ENCODE peak calls at places on chromosome 16, in five cellular contexts. Y is H1, F is HCT116, Z is HepG2, S is GM12878. A is an unnamed sample.

GRCh38 chr16:19833581-19833980 is 51.1 kb downstream of the GPRC5B start:
- DNase-seq in Y (no peak), F (no peak), Z (no peak), S (no peak), A (no peak)

GRCh38 chr16:5041604-5042133 is 7.9 kb upstream of the NAGPA start:
- DNase-seq in S (peak; percentile 41), Z (no peak), Y (no peak), F (peak; percentile 58), A (no peak)

GRCh38 chr16:59702531-59702930 is 968.4 kb upstream of the GOT2 start:
- DNase-seq in F (no peak), S (no peak), Y (no peak), Z (no peak), A (no peak)

GRCh38 chr16:10782628-10783027 is 36.0 kb downstream of the TVP23A start:
- DNase-seq in F (no peak), Z (no peak), Y (no peak), S (no peak), A (no peak)

GRCh38 chr16:49337814-49338350 is 35.7 kb upstream of the C16orf78 start:
- DNase-seq in Y (peak; percentile 37), F (no peak), S (no peak), Z (no peak), A (no peak)

GRCh38 chr16:84514874-84515835 is 10.7 kb upstream of the MEAK7 start:
- DNase-seq in Y (no peak), S (peak; percentile 96), F (no peak), Z (peak; percentile 85), A (no peak)

GRCh38 chr16:14215941-14216340 is 144.8 kb downstream of the MRTFB start:
- DNase-seq in S (no peak), F (no peak), Y (no peak), Z (no peak), A (no peak)

GRCh38 chr16:1961651-1962067 is 2.3 kb downstream of the NDUFB10 start:
- DNase-seq in Y (no peak), F (no peak), Z (peak; percentile 49), S (no peak), A (peak; percentile 24)

GRCh38 chr16:19892902-19893301 is 8.3 kb upstream of the GPRC5B start:
- DNase-seq in Y (no peak), F (no peak), S (no peak), Z (no peak), A (no peak)

GRCh38 chr16:17222756-17223411 is 247.9 kb downstream of the XYLT1 start:
- DNase-seq in Y (no peak), S (no peak), F (no peak), Z (no peak), A (no peak)

GRCh38 chr16:12133738-12134137 is 157.2 kb downstream of the SNX29 start:
- DNase-seq in Z (no peak), Y (no peak), S (no peak), F (no peak), A (no peak)

GRCh38 chr16:13154799-13155198 is 253.4 kb downstream of the SHISA9 start:
- DNase-seq in F (no peak), S (no peak), Z (no peak), Y (no peak), A (no peak)

GRCh38 chr16:89955001-89955685 is 6.6 kb downstream of the DEF8 start:
- DNase-seq in Y (no peak), F (no peak), Z (no peak), S (no peak), A (no peak)

GRCh38 chr16:50497592-50497991 is 50.6 kb upstream of the NKD1 start:
- DNase-seq in S (no peak), Y (no peak), F (no peak), Z (peak; percentile 57), A (no peak)

GRCh38 chr16:4390266-4391260 is 18.9 kb downstream of the VASN start:
- DNase-seq in Z (no peak), S (no peak), Y (no peak), F (no peak), A (no peak)

GRCh38 chr16:13973321-13974023 is 53.5 kb downstream of the ERCC4 start:
- DNase-seq in F (no peak), Y (no peak), S (no peak), Z (no peak), A (no peak)

GRCh38 chr16:23257682-23258081 is 44.4 kb upstream of the SCNN1B start:
- DNase-seq in Y (no peak), S (no peak), F (no peak), Z (no peak), A (no peak)

GRCh38 chr16:86505185-86505898 is 5.0 kb upstream of the FOXF1 start:
- DNase-seq in F (no peak), Y (peak; percentile 70), Z (no peak), S (no peak), A (no peak)

GRCh38 chr16:89404561-89404960 is 85.8 kb downstream of the ANKRD11 start:
- DNase-seq in Z (no peak), S (no peak), Y (no peak), F (no peak), A (no peak)

GRCh38 chr16:73095142-73095791 is 47.3 kb upstream of the ZFHX3 start:
- DNase-seq in Y (no peak), F (no peak), S (no peak), Z (no peak), A (no peak)

GRCh38 chr16:59021751-59022150 is 287.6 kb upstream of the GOT2 start:
- DNase-seq in S (no peak), Z (no peak), Y (no peak), F (no peak), A (no peak)

GRCh38 chr16:78608305-78608776 is 508.9 kb downstream of the WWOX start:
- DNase-seq in Y (no peak), F (no peak), Z (no peak), S (no peak), A (no peak)

GRCh38 chr16:71919033-71919432 is 23.7 kb downstream of the IST1 start:
- DNase-seq in S (no peak), Y (no peak), Z (no peak), F (no peak), A (no peak)

GRCh38 chr16:57624806-57625500 is 3.5 kb upstream of the ADGRG1 start:
- DNase-seq in S (no peak), Y (no peak), F (no peak), Z (no peak), A (no peak)
- TF ChIP-seq SRF in S (no peak), Y (no peak), F (no peak), Z (no peak), A (no peak)

DNA sequence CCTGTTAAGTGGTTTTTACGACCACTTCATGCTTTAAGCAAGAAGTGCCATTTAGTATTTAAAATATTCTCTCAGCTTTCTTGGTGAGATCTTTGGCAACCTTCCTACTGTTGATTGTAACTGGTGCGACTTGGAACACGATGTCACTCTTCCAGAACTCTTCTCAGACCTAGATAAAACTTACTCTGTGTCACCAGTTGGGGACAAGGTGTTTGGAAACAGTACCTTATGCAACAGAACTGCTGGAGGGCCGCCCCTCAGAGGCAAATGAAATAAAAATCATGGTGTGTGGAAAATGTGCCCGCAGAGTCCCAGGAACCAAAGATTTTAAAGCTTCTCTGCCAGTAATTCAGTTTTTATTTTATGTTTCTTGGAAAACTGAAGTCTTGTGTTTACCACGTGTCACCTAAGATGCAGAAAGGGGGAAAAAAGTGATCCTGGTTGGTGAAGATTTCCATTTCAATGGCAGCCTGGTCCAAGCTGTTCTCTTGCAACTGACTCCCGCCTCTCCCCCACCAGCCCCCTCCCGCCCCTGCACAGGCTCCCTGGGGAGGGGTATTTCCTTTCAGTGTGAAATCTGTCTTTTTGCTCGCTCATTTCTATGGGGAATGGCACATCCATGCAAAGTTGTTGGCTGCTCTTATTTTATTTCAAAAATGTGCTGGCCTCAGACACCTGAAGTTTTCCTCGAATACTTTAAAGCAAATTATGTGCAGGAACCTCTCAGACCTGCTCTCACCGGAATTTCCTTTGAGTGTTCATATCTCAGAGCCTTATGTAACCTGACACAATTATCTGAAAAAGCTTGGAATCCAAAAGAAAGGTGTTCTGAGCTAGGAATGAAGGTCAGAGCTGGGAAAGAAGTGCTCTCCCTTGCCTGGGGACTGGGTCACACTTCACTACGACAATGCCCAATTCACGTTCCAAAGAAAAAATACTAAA is 7.0 kb upstream of the HSD11B2 start:
- DNase-seq in Y (no peak), Z (no peak), S (no peak), F (no peak), A (no peak)
- TF ChIP-seq SRF in Y (no peak), Z (no peak), S (no peak), F (no peak), A (no peak)

GRCh38 chr16:82782715-82783251 is 156.0 kb downstream of the CDH13 start:
- DNase-seq in S (no peak), Y (peak; percentile 50), Z (no peak), F (no peak), A (no peak)
- TF ChIP-seq SRF in S (no peak), Y (no peak), Z (no peak), F (no peak), A (no peak)

GRCh38 chr16:69367980-69368379 is 16.4 kb upstream of the TMED6 start:
- DNase-seq in Z (no peak), F (no peak), S (no peak), Y (no peak), A (peak; percentile 63)
- TF ChIP-seq SRF in Z (no peak), F (no peak), S (no peak), Y (no peak), A (no peak)

GRCh38 chr16:16083421-16084156 is 134.2 kb downstream of the ABCC1 start:
- DNase-seq in S (no peak), Y (no peak), Z (peak; percentile 61), F (peak; percentile 18), A (peak; percentile 59)
- TF ChIP-seq SRF in S (no peak), Y (no peak), Z (no peak), F (no peak), A (no peak)

GRCh38 chr16:29990033-29990432 is 5.4 kb downstream of the HIRIP3 start:
- DNase-seq in Z (no peak), Y (no peak), F (no peak), S (no peak), A (no peak)
- TF ChIP-seq SRF in Z (no peak), Y (no peak), F (no peak), S (no peak), A (no peak)

DNA sequence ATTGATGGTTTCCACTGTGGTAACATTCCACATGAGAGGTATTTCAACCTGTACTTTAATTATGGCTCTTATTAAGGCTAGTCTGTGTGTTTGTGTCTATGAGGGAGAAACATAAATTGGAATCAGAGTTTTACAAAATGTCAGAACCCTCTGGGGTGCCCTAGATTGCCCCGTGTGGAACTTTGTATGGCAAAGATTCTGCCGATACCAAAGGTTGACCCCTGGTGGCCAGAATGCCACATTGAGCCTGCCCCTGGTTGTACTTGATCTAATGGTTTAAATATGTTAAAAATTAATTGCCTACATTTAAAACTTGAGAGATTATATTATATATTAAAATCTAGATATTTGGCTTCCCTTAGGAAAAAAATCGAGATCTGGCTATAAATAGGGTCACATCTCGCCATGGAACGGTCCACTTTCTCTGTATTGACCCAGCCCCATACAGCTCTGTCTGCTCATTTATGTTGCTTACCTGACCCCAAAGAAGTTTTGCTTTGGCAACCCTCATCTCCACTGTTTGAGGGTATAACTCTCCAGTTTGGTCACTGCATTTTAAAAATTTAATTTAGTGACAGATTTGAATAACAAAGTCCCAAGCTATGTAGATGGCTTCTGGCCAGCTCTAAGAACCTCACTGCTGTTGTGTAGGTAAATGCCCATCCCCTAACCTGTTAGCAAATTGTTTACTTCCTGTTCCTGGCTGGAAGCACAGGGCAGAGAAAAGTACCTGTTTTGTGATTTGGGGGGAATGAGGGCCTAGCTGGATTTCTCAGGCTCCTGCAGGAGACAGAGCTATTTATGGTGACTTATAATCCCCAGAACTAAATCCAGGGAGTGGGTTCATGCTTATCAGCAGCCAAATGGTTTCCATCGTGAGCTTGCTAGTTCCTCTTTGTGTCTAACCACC is 95.0 kb downstream of the PLCG2 start:
- DNase-seq in Y (peak; percentile 80), F (peak; percentile 57), S (no peak), Z (peak; percentile 45), A (peak; percentile 73)
- TF ChIP-seq SRF in Y (no peak), F (no peak), S (no peak), Z (no peak), A (no peak)

GRCh38 chr16:8716592-8716991 is 42.2 kb downstream of the ABAT start:
- DNase-seq in Y (no peak), F (no peak), S (no peak), Z (no peak), A (no peak)
- TF ChIP-seq SRF in Y (no peak), F (no peak), S (no peak), Z (no peak), A (no peak)